ENCODE peak calls at places on chromosome 16, in nine cellular contexts. One of them, this sample, is unnamed.
A peak's percentile ranks its signal among the peaks of the same experiment; 100 is the strongest.

GRCh38 chr16:72066747-72067146 is 3.7 kb downstream of the HPR start:
- DNase-seq in neural progenitor cell: peak; percentile 56
- DNase-seq in HuH-7.5: peak; percentile 29
- DNase-seq in GOT3: no peak
- DNase-seq in stimulated activated CD8-positive, alpha-beta memory T cell treated with anti-CD3 and anti-CD28 coated beads, Interleukin-4, amount 100 ng/mL, for 4 hours: no peak
- DNase-seq in A549: peak; percentile 53
- DNase-seq in nucleus accumbens: no peak
- DNase-seq in fibroblast of the conjunctiva: peak; percentile 56
- DNase-seq in psoas muscle: no peak
- DNase-seq in this sample: no peak

GRCh38 chr16:25374556-25374955 is 116.9 kb upstream of the ZKSCAN2 start:
- DNase-seq in neural progenitor cell: no peak
- DNase-seq in HuH-7.5: no peak
- DNase-seq in GOT3: no peak
- DNase-seq in stimulated activated CD8-positive, alpha-beta memory T cell treated with anti-CD3 and anti-CD28 coated beads, Interleukin-4, amount 100 ng/mL, for 4 hours: no peak
- DNase-seq in A549: no peak
- DNase-seq in nucleus accumbens: no peak
- DNase-seq in fibroblast of the conjunctiva: no peak
- DNase-seq in psoas muscle: no peak
- DNase-seq in this sample: no peak

GRCh38 chr16:58046936-58047335 is 21.4 kb downstream of the MMP15 start:
- DNase-seq in neural progenitor cell: no peak
- DNase-seq in HuH-7.5: no peak
- DNase-seq in GOT3: no peak
- DNase-seq in stimulated activated CD8-positive, alpha-beta memory T cell treated with anti-CD3 and anti-CD28 coated beads, Interleukin-4, amount 100 ng/mL, for 4 hours: no peak
- DNase-seq in A549: no peak
- DNase-seq in nucleus accumbens: no peak
- DNase-seq in fibroblast of the conjunctiva: no peak
- DNase-seq in psoas muscle: peak; percentile 24
- DNase-seq in this sample: no peak

GRCh38 chr16:28210264-28210663 is 1.5 kb downstream of the XPO6 start:
- DNase-seq in neural progenitor cell: no peak
- DNase-seq in HuH-7.5: no peak
- DNase-seq in GOT3: no peak
- DNase-seq in stimulated activated CD8-positive, alpha-beta memory T cell treated with anti-CD3 and anti-CD28 coated beads, Interleukin-4, amount 100 ng/mL, for 4 hours: no peak
- DNase-seq in A549: no peak
- DNase-seq in nucleus accumbens: no peak
- DNase-seq in fibroblast of the conjunctiva: no peak
- DNase-seq in psoas muscle: no peak
- DNase-seq in this sample: no peak

GRCh38 chr16:66706506-66706880 is 9.9 kb upstream of the CMTM4 start:
- DNase-seq in neural progenitor cell: no peak
- DNase-seq in HuH-7.5: no peak
- DNase-seq in GOT3: no peak
- DNase-seq in stimulated activated CD8-positive, alpha-beta memory T cell treated with anti-CD3 and anti-CD28 coated beads, Interleukin-4, amount 100 ng/mL, for 4 hours: no peak
- DNase-seq in A549: no peak
- DNase-seq in nucleus accumbens: no peak
- DNase-seq in fibroblast of the conjunctiva: no peak
- DNase-seq in psoas muscle: peak; percentile 57
- DNase-seq in this sample: no peak

GRCh38 chr16:23293016-23293415 is 9.1 kb upstream of the SCNN1B start:
- DNase-seq in neural progenitor cell: no peak
- DNase-seq in HuH-7.5: no peak
- DNase-seq in GOT3: no peak
- DNase-seq in stimulated activated CD8-positive, alpha-beta memory T cell treated with anti-CD3 and anti-CD28 coated beads, Interleukin-4, amount 100 ng/mL, for 4 hours: no peak
- DNase-seq in A549: no peak
- DNase-seq in nucleus accumbens: no peak
- DNase-seq in fibroblast of the conjunctiva: no peak
- DNase-seq in psoas muscle: no peak
- DNase-seq in this sample: no peak

GRCh38 chr16:30570621-30571443 is 682 bp downstream of the ZNF688 start:
- DNase-seq in neural progenitor cell: peak; percentile 57
- DNase-seq in HuH-7.5: peak; percentile 52
- DNase-seq in GOT3: no peak
- DNase-seq in stimulated activated CD8-positive, alpha-beta memory T cell treated with anti-CD3 and anti-CD28 coated beads, Interleukin-4, amount 100 ng/mL, for 4 hours: no peak
- DNase-seq in A549: no peak
- DNase-seq in nucleus accumbens: no peak
- DNase-seq in fibroblast of the conjunctiva: no peak
- DNase-seq in psoas muscle: peak; percentile 64
- DNase-seq in this sample: no peak

GRCh38 chr16:69328854-69329316 is 1.5 kb downstream of the PDF start:
- DNase-seq in neural progenitor cell: no peak
- DNase-seq in HuH-7.5: no peak
- DNase-seq in GOT3: no peak
- DNase-seq in stimulated activated CD8-positive, alpha-beta memory T cell treated with anti-CD3 and anti-CD28 coated beads, Interleukin-4, amount 100 ng/mL, for 4 hours: no peak
- DNase-seq in A549: no peak
- DNase-seq in nucleus accumbens: no peak
- DNase-seq in fibroblast of the conjunctiva: no peak
- DNase-seq in psoas muscle: no peak
- DNase-seq in this sample: no peak

GRCh38 chr16:55294947-55295346 is 29.1 kb upstream of the IRX6 start:
- DNase-seq in neural progenitor cell: peak; percentile 22
- DNase-seq in HuH-7.5: no peak
- DNase-seq in GOT3: no peak
- DNase-seq in stimulated activated CD8-positive, alpha-beta memory T cell treated with anti-CD3 and anti-CD28 coated beads, Interleukin-4, amount 100 ng/mL, for 4 hours: no peak
- DNase-seq in A549: no peak
- DNase-seq in nucleus accumbens: no peak
- DNase-seq in fibroblast of the conjunctiva: no peak
- DNase-seq in psoas muscle: peak; percentile 67
- DNase-seq in this sample: no peak

GRCh38 chr16:80614908-80615696 is 74.3 kb downstream of the DYNLRB2 start:
- DNase-seq in neural progenitor cell: no peak
- DNase-seq in HuH-7.5: peak; percentile 45
- DNase-seq in GOT3: no peak
- DNase-seq in stimulated activated CD8-positive, alpha-beta memory T cell treated with anti-CD3 and anti-CD28 coated beads, Interleukin-4, amount 100 ng/mL, for 4 hours: no peak
- DNase-seq in A549: peak; percentile 55
- DNase-seq in nucleus accumbens: no peak
- DNase-seq in fibroblast of the conjunctiva: peak; percentile 30
- DNase-seq in psoas muscle: no peak
- DNase-seq in this sample: no peak

This sample was measured in activated CD8-positive, alpha-beta memory T cell treated with anti-CD3 and anti-CD28 coated beads for 1 hour.